ENCODE peak calls at places on chromosome 5, in five cellular contexts. P, K, I, S and G are unnamed samples.

GRCh38 chr5:78801413-78801812 is 152.8 kb upstream of the LHFPL2 start:
- DNase-seq in K (no peak), P (no peak), S (no peak), I (no peak), G (no peak)

GRCh38 chr5:10719965-10720364 is 41.1 kb downstream of the DAP start:
- DNase-seq in P (no peak), I (no peak), S (no peak), K (no peak), G (no peak)

GRCh38 chr5:96963267-96963666 is 27.4 kb downstream of the LNPEP start:
- DNase-seq in S (peak), I (peak), P (peak), K (peak), G (no peak)

GRCh38 chr5:14097998-14098471 is 45.1 kb upstream of the TRIO start:
- DNase-seq in I (no peak), S (no peak), P (peak), K (no peak), G (no peak)

GRCh38 chr5:27242258-27242626 is 203.9 kb upstream of the CDH9 start:
- DNase-seq in P (no peak), S (no peak), K (no peak), I (no peak), G (no peak)

GRCh38 chr5:140560227-140560626 is 3.0 kb upstream of the SRA1 start:
- DNase-seq in P (no peak), K (no peak), S (no peak), I (no peak), G (no peak)

GRCh38 chr5:40240111-40240510 is 439.6 kb upstream of the PTGER4 start:
- DNase-seq in I (no peak), P (no peak), K (no peak), S (no peak), G (no peak)

GRCh38 chr5:126100767-126101166 is 322.4 kb upstream of the GRAMD2B start:
- DNase-seq in P (no peak), S (no peak), I (no peak), K (no peak), G (no peak)

GRCh38 chr5:150144211-150144801 is 11.3 kb downstream of the PDGFRB start:
- DNase-seq in S (no peak), K (no peak), P (peak), I (no peak), G (no peak)

GRCh38 chr5:103894882-103895281 is 332.3 kb upstream of the NUDT12 start:
- DNase-seq in I (no peak), K (peak), S (no peak), P (peak), G (peak)

GRCh38 chr5:69024241-69024651 is 69.6 kb upstream of the SLC30A5 start:
- DNase-seq in I (peak), K (peak), P (no peak), S (no peak), G (no peak)

GRCh38 chr5:19496056-19496455 is 491.9 kb downstream of the CDH18 start:
- DNase-seq in I (no peak), P (peak), S (no peak), K (no peak), G (no peak)

GRCh38 chr5:150159741-150160179 is 4.1 kb upstream of the PDGFRB start:
- DNase-seq in S (no peak), I (no peak), P (peak), K (no peak), G (no peak)

GRCh38 chr5:95823738-95824609 is 1.4 kb upstream of the GLRX start:
- DNase-seq in S (peak), P (peak), K (no peak), I (no peak), G (no peak)